ENCODE peak calls at places on chromosomes 4 and X, in eight cellular contexts. One of them, this sample, is unnamed.

GRCh38 chrX:154750301-154751120 is at the start of gene GAB3:
- DNase-seq in GM23248: peak; percentile 61
- DNase-seq in stimulated activated CD8-positive, alpha-beta memory T cell treated with anti-CD3 and anti-CD28 coated beads, Interleukin-7, amount 100 ng/mL, for 4 hours: no peak
- DNase-seq in RWPE1: no peak
- DNase-seq in NCI-H1092: peak; percentile 8
- DNase-seq in activated CD8-positive, alpha-beta memory T cell treated with anti-CD3 and anti-CD28 coated beads for 48 hours: no peak
- DNase-seq in activated CD4-positive, alpha-beta T cell treated with anti-CD3 and anti-CD28 coated beads, Interleukin-2, amount 10 ng/mL, durations not matched to agents 7 days and 5 days: peak; percentile 36
- DNase-seq in caudate nucleus: no peak
- DNase-seq in this sample: no peak

GRCh38 chrX:31435592-31435991 is 363.8 kb upstream of the FTHL17 start:
- DNase-seq in GM23248: peak; percentile 42
- DNase-seq in NCI-H1092: no peak
- DNase-seq in stimulated activated CD8-positive, alpha-beta memory T cell treated with anti-CD3 and anti-CD28 coated beads, Interleukin-7, amount 100 ng/mL, for 4 hours: no peak
- DNase-seq in activated CD8-positive, alpha-beta memory T cell treated with anti-CD3 and anti-CD28 coated beads for 48 hours: no peak
- DNase-seq in caudate nucleus: peak; percentile 32
- DNase-seq in activated CD4-positive, alpha-beta T cell treated with anti-CD3 and anti-CD28 coated beads, Interleukin-2, amount 10 ng/mL, durations not matched to agents 7 days and 5 days: no peak
- DNase-seq in RWPE1: no peak
- DNase-seq in this sample: no peak

GRCh38 chrX:11334165-11334564 is 41.0 kb downstream of the AMELX start:
- DNase-seq in RWPE1: no peak
- DNase-seq in GM23248: no peak
- DNase-seq in caudate nucleus: no peak
- DNase-seq in activated CD8-positive, alpha-beta memory T cell treated with anti-CD3 and anti-CD28 coated beads for 48 hours: no peak
- DNase-seq in activated CD4-positive, alpha-beta T cell treated with anti-CD3 and anti-CD28 coated beads, Interleukin-2, amount 10 ng/mL, durations not matched to agents 7 days and 5 days: no peak
- DNase-seq in NCI-H1092: no peak
- DNase-seq in stimulated activated CD8-positive, alpha-beta memory T cell treated with anti-CD3 and anti-CD28 coated beads, Interleukin-7, amount 100 ng/mL, for 4 hours: no peak
- DNase-seq in this sample: no peak

GRCh38 chrX:13489451-13489850 is 80.0 kb upstream of the EGFL6 start:
- DNase-seq in RWPE1: peak; percentile 6
- DNase-seq in NCI-H1092: no peak
- DNase-seq in activated CD4-positive, alpha-beta T cell treated with anti-CD3 and anti-CD28 coated beads, Interleukin-2, amount 10 ng/mL, durations not matched to agents 7 days and 5 days: no peak
- DNase-seq in GM23248: peak; percentile 82
- DNase-seq in caudate nucleus: no peak
- DNase-seq in stimulated activated CD8-positive, alpha-beta memory T cell treated with anti-CD3 and anti-CD28 coated beads, Interleukin-7, amount 100 ng/mL, for 4 hours: no peak
- DNase-seq in activated CD8-positive, alpha-beta memory T cell treated with anti-CD3 and anti-CD28 coated beads for 48 hours: no peak
- DNase-seq in this sample: no peak

GRCh38 chr4:155491336-155492131 is 114.8 kb upstream of the MAP9 start:
- DNase-seq in GM23248: no peak
- DNase-seq in NCI-H1092: no peak
- DNase-seq in activated CD4-positive, alpha-beta T cell treated with anti-CD3 and anti-CD28 coated beads, Interleukin-2, amount 10 ng/mL, durations not matched to agents 7 days and 5 days: no peak
- DNase-seq in activated CD8-positive, alpha-beta memory T cell treated with anti-CD3 and anti-CD28 coated beads for 48 hours: no peak
- DNase-seq in RWPE1: no peak
- DNase-seq in stimulated activated CD8-positive, alpha-beta memory T cell treated with anti-CD3 and anti-CD28 coated beads, Interleukin-7, amount 100 ng/mL, for 4 hours: no peak
- DNase-seq in caudate nucleus: no peak
- DNase-seq in this sample: no peak

GRCh38 chr4:84994280-84994679 is 27.8 kb upstream of the WDFY3 start:
- DNase-seq in activated CD8-positive, alpha-beta memory T cell treated with anti-CD3 and anti-CD28 coated beads for 48 hours: no peak
- DNase-seq in activated CD4-positive, alpha-beta T cell treated with anti-CD3 and anti-CD28 coated beads, Interleukin-2, amount 10 ng/mL, durations not matched to agents 7 days and 5 days: no peak
- DNase-seq in NCI-H1092: no peak
- DNase-seq in caudate nucleus: no peak
- DNase-seq in stimulated activated CD8-positive, alpha-beta memory T cell treated with anti-CD3 and anti-CD28 coated beads, Interleukin-7, amount 100 ng/mL, for 4 hours: no peak
- DNase-seq in GM23248: peak; percentile 25
- DNase-seq in RWPE1: no peak
- DNase-seq in this sample: no peak

GRCh38 chr4:47109379-47109778 is 78.0 kb downstream of the GABRB1 start:
- DNase-seq in NCI-H1092: no peak
- DNase-seq in RWPE1: no peak
- DNase-seq in activated CD8-positive, alpha-beta memory T cell treated with anti-CD3 and anti-CD28 coated beads for 48 hours: no peak
- DNase-seq in activated CD4-positive, alpha-beta T cell treated with anti-CD3 and anti-CD28 coated beads, Interleukin-2, amount 10 ng/mL, durations not matched to agents 7 days and 5 days: no peak
- DNase-seq in GM23248: no peak
- DNase-seq in caudate nucleus: no peak
- DNase-seq in stimulated activated CD8-positive, alpha-beta memory T cell treated with anti-CD3 and anti-CD28 coated beads, Interleukin-7, amount 100 ng/mL, for 4 hours: no peak
- DNase-seq in this sample: no peak

GRCh38 chr4:34183916-34184315 is 2060.4 kb downstream of the ARAP2 start:
- DNase-seq in NCI-H1092: no peak
- DNase-seq in RWPE1: no peak
- DNase-seq in activated CD4-positive, alpha-beta T cell treated with anti-CD3 and anti-CD28 coated beads, Interleukin-2, amount 10 ng/mL, durations not matched to agents 7 days and 5 days: no peak
- DNase-seq in caudate nucleus: no peak
- DNase-seq in activated CD8-positive, alpha-beta memory T cell treated with anti-CD3 and anti-CD28 coated beads for 48 hours: no peak
- DNase-seq in stimulated activated CD8-positive, alpha-beta memory T cell treated with anti-CD3 and anti-CD28 coated beads, Interleukin-7, amount 100 ng/mL, for 4 hours: no peak
- DNase-seq in GM23248: no peak
- DNase-seq in this sample: no peak

GRCh38 chrX:102339312-102340298 is 92.6 kb downstream of the NXF2 start:
- DNase-seq in stimulated activated CD8-positive, alpha-beta memory T cell treated with anti-CD3 and anti-CD28 coated beads, Interleukin-7, amount 100 ng/mL, for 4 hours: no peak
- DNase-seq in RWPE1: no peak
- DNase-seq in activated CD4-positive, alpha-beta T cell treated with anti-CD3 and anti-CD28 coated beads, Interleukin-2, amount 10 ng/mL, durations not matched to agents 7 days and 5 days: no peak
- DNase-seq in activated CD8-positive, alpha-beta memory T cell treated with anti-CD3 and anti-CD28 coated beads for 48 hours: no peak
- DNase-seq in NCI-H1092: no peak
- DNase-seq in GM23248: peak; percentile 4
- DNase-seq in caudate nucleus: no peak
- DNase-seq in this sample: no peak

GRCh38 chr4:76420901-76421581 is at the start of gene CCDC158:
- DNase-seq in GM23248: peak; percentile 67
- DNase-seq in activated CD4-positive, alpha-beta T cell treated with anti-CD3 and anti-CD28 coated beads, Interleukin-2, amount 10 ng/mL, durations not matched to agents 7 days and 5 days: no peak
- DNase-seq in caudate nucleus: no peak
- DNase-seq in NCI-H1092: no peak
- DNase-seq in RWPE1: peak; percentile 22
- DNase-seq in activated CD8-positive, alpha-beta memory T cell treated with anti-CD3 and anti-CD28 coated beads for 48 hours: no peak
- DNase-seq in stimulated activated CD8-positive, alpha-beta memory T cell treated with anti-CD3 and anti-CD28 coated beads, Interleukin-7, amount 100 ng/mL, for 4 hours: no peak
- DNase-seq in this sample: no peak

This sample was measured in dorsolateral prefrontal cortex.